ENCODE peak calls at places on chromosome 17, in six cellular contexts. Q is iPS-NIHi11; O is activated naive CD4-positive, alpha-beta T cell treated with Interleukin-2 at 50 U/mL for 16 hours; Z is uterus; J is AG04450; W is central memory CD8-positive, alpha-beta T cell. G is an unnamed sample.

GRCh38 chr17:51342257-51342656 is 81.9 kb downstream of the UTP18 start:
- DNase-seq in Q (no peak), O (no peak), Z (no peak), J (no peak), W (no peak), G (no peak)

GRCh38 chr17:57481901-57482300 is 225.6 kb downstream of the MSI2 start:
- DNase-seq in Q (no peak), O (no peak), Z (peak; percentile 63), J (peak; percentile 96), W (no peak), G (no peak)

GRCh38 chr17:80546267-80546666 is 1.6 kb downstream of the RPTOR start:
- DNase-seq in Q (no peak), O (no peak), Z (no peak), J (no peak), W (no peak), G (no peak)

GRCh38 chr17:63911041-63911635 is at the start of gene CSHL1:
- DNase-seq in Q (no peak), O (no peak), Z (no peak), J (no peak), W (no peak), G (no peak)

GRCh38 chr17:56810846-56811775 is 22.6 kb downstream of the C17orf67 start:
- DNase-seq in Q (no peak), O (no peak), Z (no peak), J (no peak), W (no peak), G (no peak)

GRCh38 chr17:69857412-69857835 is 217.6 kb upstream of the KCNJ16 start:
- DNase-seq in Q (no peak), O (no peak), Z (no peak), J (peak; percentile 66), W (no peak), G (no peak)

GRCh38 chr17:81590121-81590520 is 38.0 kb upstream of the FAAP100 start:
- DNase-seq in Q (no peak), O (no peak), Z (no peak), J (no peak), W (no peak), G (no peak)

GRCh38 chr17:37368577-37368976 is 7.2 kb upstream of the C17orf78 start:
- DNase-seq in Q (no peak), O (no peak), Z (no peak), J (no peak), W (no peak), G (no peak)

GRCh38 chr17:74467221-74467951 is 952 bp downstream of the CD300A start:
- DNase-seq in Q (no peak), O (peak; percentile 23), Z (no peak), J (no peak), W (no peak), G (no peak)

GRCh38 chr17:58270476-58271290 is 10.1 kb downstream of the MPO start:
- DNase-seq in Q (peak; percentile 63), O (no peak), Z (no peak), J (no peak), W (peak; percentile 7), G (no peak)

GRCh38 chr17:4914009-4914408 is 11.1 kb upstream of the CHRNE start:
- DNase-seq in Q (no peak), O (no peak), Z (no peak), J (no peak), W (no peak), G (no peak)

GRCh38 chr17:57750109-57750845 is 5.2 kb upstream of the CCDC182 start:
- DNase-seq in Q (no peak), O (no peak), Z (no peak), J (no peak), W (no peak), G (no peak)

GRCh38 chr17:2705263-2705662 is 6.3 kb downstream of the CLUH start:
- DNase-seq in Q (no peak), O (no peak), Z (no peak), J (peak; percentile 29), W (no peak), G (peak; percentile 27)

GRCh38 chr17:73776978-73777567 is 132.8 kb upstream of the SDK2 start:
- DNase-seq in Q (no peak), O (no peak), Z (no peak), J (no peak), W (no peak), G (no peak)

GRCh38 chr17:28473542-28473941 is at the start of gene SLC13A2:
- DNase-seq in Q (peak; percentile 50), O (no peak), Z (no peak), J (no peak), W (no peak), G (peak; percentile 45)